ENCODE peak calls at places on chromosomes 6 and 20, in seven cellular contexts. W is H1, Z is A549, M is lower leg skin, P is heart left ventricle, N is NB4, T is IMR-90. F is an unnamed sample.

GRCh38 chr20:57509665-57510237 is 15.2 kb downstream of the CTCFL start:
- DNase-seq in W (no peak), Z (peak; percentile 68), M (no peak), P (no peak), N (peak; percentile 65), T (no peak), F (peak; percentile 31)

GRCh38 chr20:20969701-20970100 is 136.5 kb downstream of the LINC00237 start:
- DNase-seq in W (no peak), Z (no peak), M (no peak), P (no peak), N (no peak), T (no peak), F (no peak)

GRCh38 chr20:32142991-32143390 is 33.5 kb downstream of the TM9SF4 start:
- DNase-seq in W (no peak), Z (no peak), M (no peak), P (no peak), N (no peak), T (no peak), F (no peak)

GRCh38 chr6:43060034-43060754 is 763 bp downstream of the KLC4 start:
- DNase-seq in W (no peak), Z (peak; percentile 15), M (no peak), P (no peak), N (no peak), T (no peak), F (peak; percentile 55)

GRCh38 chr20:43372051-43372450 is 85.6 kb upstream of the SRSF6 start:
- DNase-seq in W (no peak), Z (no peak), M (no peak), P (no peak), N (no peak), T (no peak), F (no peak)

GRCh38 chr6:14713008-14713452 is 532.8 kb upstream of the JARID2 start:
- DNase-seq in W (no peak), Z (peak; percentile 30), M (peak; percentile 63), P (peak; percentile 66), N (peak; percentile 60), T (peak; percentile 91), F (no peak)

GRCh38 chr6:33609444-33610034 is 11.6 kb upstream of the ITPR3 start:
- DNase-seq in W (no peak), Z (no peak), M (peak; percentile 62), P (no peak), N (no peak), T (peak; percentile 74), F (no peak)

GRCh38 chr20:53621482-53622246 is 28.0 kb upstream of the ZNF217 start:
- DNase-seq in W (no peak), Z (peak; percentile 80), M (peak; percentile 83), P (no peak), N (peak; percentile 58), T (peak; percentile 82), F (peak; percentile 89)

GRCh38 chr6:41546866-41547798 is 951 bp downstream of the FOXP4 start:
- DNase-seq in W (no peak), Z (peak; percentile 13), M (no peak), P (peak; percentile 70), N (peak; percentile 70), T (peak; percentile 30), F (peak; percentile 62)

GRCh38 chr20:12594410-12595130 is 414.2 kb upstream of the SPTLC3 start:
- DNase-seq in W (no peak), Z (peak; percentile 4), M (no peak), P (no peak), N (peak; percentile 32), T (no peak), F (no peak)

GRCh38 chr6:66735106-66735890 is 1028.3 kb upstream of the EYS start:
- DNase-seq in W (no peak), Z (no peak), M (no peak), P (no peak), N (peak; percentile 11), T (no peak), F (no peak)

GRCh38 chr20:38112943-38113294 is 52.2 kb downstream of the TGM2 start:
- DNase-seq in W (no peak), Z (no peak), M (no peak), P (no peak), N (no peak), T (no peak), F (no peak)

GRCh38 chr6:13916230-13916944 is 8.4 kb upstream of the RNF182 start:
- DNase-seq in W (no peak), Z (no peak), M (no peak), P (no peak), N (peak; percentile 49), T (peak; percentile 42), F (no peak)

GRCh38 chr20:13838664-13839063 is 53.8 kb downstream of the NDUFAF5 start:
- DNase-seq in W (no peak), Z (no peak), M (no peak), P (no peak), N (no peak), T (no peak), F (no peak)

GRCh38 chr6:11831653-11832052 is 53.0 kb upstream of the ADTRP start:
- DNase-seq in W (no peak), Z (no peak), M (no peak), P (no peak), N (no peak), T (no peak), F (no peak)

GRCh38 chr6:11830105-11830504 is 51.5 kb upstream of the ADTRP start:
- DNase-seq in W (no peak), Z (no peak), M (no peak), P (no peak), N (no peak), T (no peak), F (no peak)

GRCh38 chr6:11835065-11835464 is 56.5 kb upstream of the ADTRP start:
- DNase-seq in W (no peak), Z (no peak), M (no peak), P (no peak), N (no peak), T (no peak), F (no peak)

GRCh38 chr6:11830520-11830919 is 51.9 kb upstream of the ADTRP start:
- DNase-seq in W (no peak), Z (no peak), M (no peak), P (no peak), N (peak; percentile 10), T (no peak), F (no peak)

DNA sequence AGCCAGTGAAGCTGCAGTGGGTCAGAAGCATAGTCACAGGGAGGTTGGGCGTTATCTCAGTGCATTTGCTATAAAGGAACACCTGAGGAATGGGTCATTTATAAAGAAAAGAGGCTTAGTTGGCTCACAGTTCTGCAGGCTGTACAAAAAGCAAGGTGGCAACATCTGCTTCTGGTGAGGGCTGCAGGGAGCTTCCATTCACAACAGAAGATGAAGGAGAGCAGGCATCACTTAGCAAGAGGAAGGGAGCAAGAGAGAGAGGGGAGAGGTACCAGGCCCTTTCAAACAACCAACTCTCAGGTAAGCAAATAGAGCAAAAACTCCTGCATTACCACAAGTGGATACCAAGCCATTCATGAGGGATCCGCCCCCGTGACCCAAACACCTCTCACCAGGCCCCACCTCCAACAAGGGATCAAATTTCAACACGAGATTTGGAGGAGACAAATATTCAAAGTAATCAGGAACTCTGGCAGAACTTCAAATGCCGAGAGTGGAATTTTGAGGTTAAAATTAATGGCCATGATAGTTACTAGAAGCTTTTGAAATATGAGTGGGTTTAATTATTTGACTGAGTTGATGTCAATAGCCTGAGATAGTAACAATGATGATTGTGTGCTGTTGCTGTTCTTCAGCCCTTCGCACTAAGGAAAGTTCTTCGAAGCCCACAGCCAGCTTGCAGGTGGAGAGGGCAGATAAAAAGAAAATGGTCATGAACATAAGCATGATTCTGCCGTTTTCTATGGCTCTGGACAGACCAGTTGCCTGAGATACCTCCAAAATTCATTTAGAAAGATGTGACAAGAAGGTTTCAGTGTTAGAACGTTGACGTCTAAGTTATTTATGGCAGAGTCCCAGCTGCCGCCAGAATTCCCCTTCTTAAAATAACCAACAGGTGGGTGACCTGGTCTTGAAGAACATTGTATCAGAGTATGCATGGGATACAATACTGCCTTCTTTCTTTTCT is 55.3 kb upstream of the ADTRP start:
- DNase-seq in W (no peak), Z (no peak), M (no peak), P (no peak), N (no peak), T (no peak), F (no peak)
- TF ChIP-seq POLR2A in W (no peak), Z (no peak), M (no peak), P (no peak), N (no peak), T (no peak), F (no peak)

GRCh38 chr6:110183292-110183691 is 3.1 kb downstream of the CDC40 start:
- DNase-seq in W (no peak), Z (no peak), M (no peak), P (no peak), N (no peak), T (no peak), F (no peak)

GRCh38 chr6:110179406-110180227 is at the start of gene WASF1:
- DNase-seq in W (peak; percentile 96), Z (peak; percentile 62), M (peak; percentile 95), P (peak; percentile 95), N (peak; percentile 97), T (peak; percentile 98), F (peak; percentile 96)

GRCh38 chr6:110178626-110179405 is 654 bp downstream of the WASF1 start:
- DNase-seq in W (peak; percentile 5), Z (peak; percentile 23), M (peak; percentile 28), P (peak; percentile 64), N (peak; percentile 76), T (peak; percentile 53), F (peak; percentile 77)

GRCh38 chr6:110181131-110182027 is 1.2 kb downstream of the CDC40 start:
- DNase-seq in W (no peak), Z (no peak), M (no peak), P (no peak), N (peak; percentile 73), T (peak; percentile 18), F (peak; percentile 38)

GRCh38 chr6:110180228-110181008 is at the start of gene CDC40:
- DNase-seq in W (no peak), Z (peak; percentile 44), M (peak; percentile 40), P (peak; percentile 75), N (no peak), T (no peak), F (peak; percentile 90)
- TF ChIP-seq POLR2A in W (peak; percentile 61), Z (peak; percentile 55), M (no peak), P (no peak), N (peak; percentile 65), T (no peak), F (peak; percentile 72)

DNA sequence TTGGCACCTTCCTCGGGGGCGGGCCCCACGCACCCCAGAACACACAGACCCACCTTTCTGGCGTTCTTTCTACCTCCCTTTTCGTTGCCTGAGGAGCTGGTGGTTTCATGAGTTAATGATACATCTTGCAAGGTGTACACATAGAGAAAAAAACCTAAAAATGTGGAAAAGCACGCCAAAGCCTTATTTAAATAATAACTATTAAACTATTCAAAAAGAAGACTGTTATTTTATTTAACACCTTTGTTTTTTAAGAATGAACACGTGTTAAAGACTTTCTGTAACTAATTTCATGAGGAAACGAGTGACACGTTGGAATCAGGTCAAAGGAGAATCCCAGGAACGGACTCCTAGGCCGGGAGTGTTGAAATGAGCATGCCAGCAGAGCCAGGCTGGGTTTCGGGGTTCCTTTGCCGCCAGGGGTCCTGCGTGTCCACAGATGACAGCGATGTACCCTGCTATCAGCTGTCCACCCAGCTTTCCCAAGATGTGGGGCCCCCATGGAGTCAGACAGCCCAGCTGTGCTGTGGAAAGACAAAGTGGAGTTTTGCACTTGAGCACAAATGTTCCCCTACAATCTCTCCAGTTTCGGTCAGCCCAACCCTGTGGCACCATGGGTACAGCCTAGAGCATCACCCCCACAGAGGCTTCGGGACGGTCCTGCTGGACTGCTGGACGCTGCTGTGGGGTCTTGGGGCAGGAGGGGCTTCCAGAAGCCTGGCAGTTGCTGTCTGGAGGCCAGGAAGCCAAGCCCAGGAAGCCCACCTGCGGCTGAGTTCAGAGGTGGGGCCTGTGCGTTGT is 16.1 kb downstream of the SLC17A9 start:
- DNase-seq in W (no peak), Z (no peak), M (no peak), P (no peak), N (no peak), T (no peak), F (no peak)
- TF ChIP-seq POLR2A in W (no peak), Z (no peak), M (no peak), P (no peak), N (no peak), T (no peak), F (no peak)

GRCh38 chr6:167533851-167534250 is 209.0 kb downstream of the TTLL2 start:
- DNase-seq in W (no peak), Z (no peak), M (no peak), P (no peak), N (no peak), T (no peak), F (no peak)
- TF ChIP-seq POLR2A in W (no peak), Z (no peak), M (no peak), P (no peak), N (no peak), T (no peak), F (no peak)

F was measured in erythroblast.